ENCODE peak calls at places on chromosomes 1 and 21, in seven cellular contexts. Z, K, B, W, Y, H and N are unnamed samples.

GRCh38 chr1:88825721-88826120 is 65.6 kb downstream of the GTF2B start:
- DNase-seq in Z (no peak), K (no peak), B (no peak), W (no peak), Y (no peak), H (no peak), N (no peak)

GRCh38 chr1:31444725-31445448 is 31.9 kb downstream of the SERINC2 start:
- DNase-seq in Z (peak), K (no peak), B (no peak), W (peak), Y (no peak), H (no peak), N (no peak)

GRCh38 chr1:93362237-93362636 is 16.5 kb downstream of the DR1 start:
- DNase-seq in Z (no peak), K (no peak), B (no peak), W (no peak), Y (no peak), H (no peak), N (no peak)

GRCh38 chr1:154014154-154014910 is 23.8 kb downstream of the RPS27 start:
- DNase-seq in Z (no peak), K (no peak), B (peak), W (no peak), Y (no peak), H (peak), N (no peak)

GRCh38 chr1:27392778-27393635 is 585 bp downstream of the GPR3 start:
- DNase-seq in Z (no peak), K (no peak), B (no peak), W (peak), Y (no peak), H (no peak), N (no peak)

GRCh38 chr1:192513697-192514096 is 61.9 kb upstream of the RGS1 start:
- DNase-seq in Z (no peak), K (no peak), B (no peak), W (no peak), Y (no peak), H (no peak), N (no peak)

GRCh38 chr1:173234899-173235298 is 27.8 kb upstream of the TNFSF4 start:
- DNase-seq in Z (no peak), K (no peak), B (no peak), W (no peak), Y (no peak), H (no peak), N (no peak)

GRCh38 chr1:46394108-46394871 is at the start of gene FAAH:
- DNase-seq in Z (peak), K (no peak), B (peak), W (no peak), Y (no peak), H (peak), N (peak)

GRCh38 chr1:203327684-203328457 is 22.6 kb downstream of the BTG2 start:
- DNase-seq in Z (no peak), K (no peak), B (peak), W (peak), Y (no peak), H (peak), N (peak)

GRCh38 chr1:22888320-22889075 is 84.2 kb downstream of the LACTBL1 start:
- DNase-seq in Z (no peak), K (no peak), B (no peak), W (no peak), Y (no peak), H (peak), N (no peak)

GRCh38 chr1:179017383-179018326 is 8.0 kb upstream of the FAM20B start:
- DNase-seq in Z (peak), K (no peak), B (peak), W (peak), Y (no peak), H (peak), N (no peak)

GRCh38 chr1:231069333-231069732 is 29.3 kb upstream of the FAM89A start:
- DNase-seq in Z (no peak), K (no peak), B (no peak), W (no peak), Y (no peak), H (no peak), N (no peak)

GRCh38 chr1:150987928-150988327 is 5.8 kb downstream of the ANXA9 start:
- DNase-seq in Z (no peak), K (no peak), B (no peak), W (no peak), Y (no peak), H (no peak), N (no peak)

GRCh38 chr1:10819198-10819901 is 22.9 kb upstream of the CASZ1 start:
- DNase-seq in Z (no peak), K (no peak), B (no peak), W (no peak), Y (no peak), H (no peak), N (no peak)

GRCh38 chr1:55235722-55236121 is 20.6 kb upstream of the USP24 start:
- DNase-seq in Z (no peak), K (no peak), B (peak), W (no peak), Y (peak), H (peak), N (no peak)

GRCh38 chr1:95287078-95287477 is 53.1 kb downstream of the RWDD3 start:
- DNase-seq in Z (no peak), K (no peak), B (no peak), W (peak), Y (no peak), H (no peak), N (no peak)

GRCh38 chr1:152917794-152918193 is 9.4 kb downstream of the IVL start:
- DNase-seq in Z (no peak), K (no peak), B (peak), W (no peak), Y (no peak), H (peak), N (no peak)

GRCh38 chr1:116388122-116388521 is 15.1 kb downstream of the ATP1A1 start:
- DNase-seq in Z (no peak), K (no peak), B (no peak), W (no peak), Y (no peak), H (no peak), N (no peak)

GRCh38 chr21:16570196-16570595 is 840.4 kb downstream of the USP25 start:
- DNase-seq in Z (no peak), K (no peak), B (peak), W (peak), Y (no peak), H (peak), N (no peak)

GRCh38 chr1:245971711-245972085 is 535.4 kb downstream of the SMYD3 start:
- DNase-seq in Z (no peak), K (no peak), B (peak), W (no peak), Y (no peak), H (peak), N (no peak)

GRCh38 chr1:207239874-207240273 is 81.6 kb upstream of the CD55 start:
- DNase-seq in Z (no peak), K (no peak), B (no peak), W (peak), Y (no peak), H (no peak), N (no peak)

GRCh38 chr1:19412654-19413053 is 72.7 kb downstream of the CAPZB start:
- DNase-seq in Z (no peak), K (no peak), B (no peak), W (no peak), Y (no peak), H (no peak), N (no peak)

GRCh38 chr1:234707641-234708040 is 97.7 kb upstream of the IRF2BP2 start:
- DNase-seq in Z (peak), K (no peak), B (peak), W (no peak), Y (no peak), H (peak), N (peak)

GRCh38 chr1:37634554-37635308 is at the start of gene RSPO1:
- DNase-seq in Z (peak), K (no peak), B (peak), W (peak), Y (no peak), H (peak), N (no peak)

GRCh38 chr21:46661211-46661625 is 25.7 kb downstream of the PRMT2 start:
- DNase-seq in Z (peak), K (no peak), B (peak), W (no peak), Y (peak), H (peak), N (no peak)

GRCh38 chr21:27759091-27759659 is 792.3 kb upstream of the ADAMTS5 start:
- DNase-seq in Z (peak), K (no peak), B (no peak), W (no peak), Y (no peak), H (no peak), N (no peak)

GRCh38 chr1:203124546-203125317 is 2.8 kb upstream of the ADORA1 start:
- DNase-seq in Z (no peak), K (no peak), B (peak), W (no peak), Y (no peak), H (peak), N (no peak)

GRCh38 chr1:22123901-22124404 is 18.9 kb downstream of the WNT4 start:
- DNase-seq in Z (no peak), K (no peak), B (no peak), W (no peak), Y (no peak), H (no peak), N (no peak)

GRCh38 chr1:43525995-43526394 is 4.7 kb upstream of the PTPRF start:
- DNase-seq in Z (no peak), K (no peak), B (peak), W (peak), Y (no peak), H (peak), N (no peak)

GRCh38 chr1:145906954-145907755 is 2.7 kb downstream of the ITGA10 start:
- DNase-seq in Z (no peak), K (no peak), B (no peak), W (no peak), Y (no peak), H (no peak), N (no peak)

GRCh38 chr1:39490596-39491145 is 765 bp upstream of the BMP8A start:
- DNase-seq in Z (peak), K (no peak), B (peak), W (no peak), Y (no peak), H (no peak), N (no peak)

GRCh38 chr1:6889875-6890480 is 104.7 kb downstream of the CAMTA1 start:
- DNase-seq in Z (peak), K (peak), B (peak), W (peak), Y (peak), H (peak), N (peak)

GRCh38 chr1:68470388-68470970 is 20.7 kb upstream of the RPE65 start:
- DNase-seq in Z (no peak), K (no peak), B (no peak), W (peak), Y (no peak), H (no peak), N (no peak)

GRCh38 chr21:36563301-36563926 is 83.5 kb upstream of the CLDN14 start:
- DNase-seq in Z (no peak), K (no peak), B (no peak), W (no peak), Y (no peak), H (no peak), N (no peak)

GRCh38 chr1:41319803-41320711 is 41.2 kb upstream of the FOXO6 start:
- DNase-seq in Z (no peak), K (no peak), B (no peak), W (no peak), Y (no peak), H (no peak), N (no peak)

GRCh38 chr21:37724201-37724600 is 192.1 kb downstream of the KCNJ6 start:
- DNase-seq in Z (no peak), K (no peak), B (no peak), W (no peak), Y (no peak), H (no peak), N (no peak)
- H3K27ac ChIP-seq in Z (no peak), K (no peak), B (no peak), W (no peak), Y (no peak), H (no peak), N (no peak)

GRCh38 chr1:90730247-90731022 is 13.3 kb upstream of the BARHL2 start:
- DNase-seq in Z (no peak), K (no peak), B (no peak), W (no peak), Y (no peak), H (no peak), N (no peak)
- H3K4me3 ChIP-seq in Z (no peak), K (peak), B (no peak), W (peak), Y (peak), H (peak), N (no peak)

GRCh38 chr1:16249838-16250241 is 12.9 kb upstream of the CPLANE2 start:
- DNase-seq in Z (no peak), K (peak), B (no peak), W (no peak), Y (no peak), H (peak), N (peak)

GRCh38 chr1:16245476-16246196 is 8.7 kb upstream of the CPLANE2 start:
- DNase-seq in Z (no peak), K (no peak), B (no peak), W (no peak), Y (no peak), H (no peak), N (no peak)

GRCh38 chr1:16248603-16249534 is 11.9 kb upstream of the CPLANE2 start:
- DNase-seq in Z (peak), K (peak), B (peak), W (no peak), Y (peak), H (peak), N (peak)

GRCh38 chr1:16246961-16247360 is 10.0 kb upstream of the CPLANE2 start:
- DNase-seq in Z (no peak), K (no peak), B (no peak), W (no peak), Y (no peak), H (no peak), N (no peak)

GRCh38 chr1:16248007-16248436 is 11.0 kb upstream of the CPLANE2 start:
- DNase-seq in Z (no peak), K (no peak), B (no peak), W (no peak), Y (no peak), H (no peak), N (no peak)
- H3K27ac ChIP-seq in Z (peak), K (peak), B (no peak), W (peak), Y (no peak), H (no peak), N (peak)

GRCh38 chr1:174568551-174568950 is 120.8 kb downstream of the GPR52 start:
- DNase-seq in Z (no peak), K (no peak), B (no peak), W (no peak), Y (no peak), H (no peak), N (no peak)
- H3K4me3 ChIP-seq in Z (no peak), K (no peak), B (no peak), W (no peak), Y (no peak), H (no peak), N (no peak)